ENCODE peak calls at places on chromosomes 12 and 14, in six cellular contexts. One of them, this sample, is unnamed.

GRCh38 chr12:62190921-62191746 is 69.1 kb upstream of the USP15 start:
- DNase-seq in HepG2: no peak
- DNase-seq in SK-N-SH: peak
- DNase-seq in H1: peak
- DNase-seq in GM12878: no peak
- DNase-seq in K562: no peak
- DNase-seq in this sample: no peak

GRCh38 chr12:71085575-71085974 is 72.2 kb downstream of the TSPAN8 start:
- DNase-seq in HepG2: no peak
- DNase-seq in SK-N-SH: no peak
- DNase-seq in H1: no peak
- DNase-seq in GM12878: no peak
- DNase-seq in K562: no peak
- DNase-seq in this sample: no peak

GRCh38 chr12:130565189-130565588 is 150.9 kb downstream of the RIMBP2 start:
- DNase-seq in HepG2: no peak
- DNase-seq in SK-N-SH: no peak
- DNase-seq in H1: no peak
- DNase-seq in GM12878: no peak
- DNase-seq in K562: no peak
- DNase-seq in this sample: no peak

GRCh38 chr12:49893753-49894752 is 9.6 kb downstream of the FAIM2 start:
- DNase-seq in HepG2: no peak
- DNase-seq in SK-N-SH: no peak
- DNase-seq in H1: no peak
- DNase-seq in GM12878: no peak
- DNase-seq in K562: no peak
- DNase-seq in this sample: no peak

GRCh38 chr12:76919388-76920181 is 40.8 kb upstream of the CSRP2 start:
- DNase-seq in HepG2: no peak
- DNase-seq in SK-N-SH: no peak
- DNase-seq in H1: no peak
- DNase-seq in GM12878: no peak
- DNase-seq in K562: no peak
- DNase-seq in this sample: no peak

GRCh38 chr12:125988545-125988944 is 923.3 kb downstream of the AACS start:
- DNase-seq in HepG2: no peak
- DNase-seq in SK-N-SH: no peak
- DNase-seq in H1: no peak
- DNase-seq in GM12878: no peak
- DNase-seq in K562: no peak
- DNase-seq in this sample: no peak

GRCh38 chr12:96047621-96048211 is 12.3 kb upstream of the LTA4H start:
- DNase-seq in HepG2: peak
- DNase-seq in SK-N-SH: no peak
- DNase-seq in H1: no peak
- DNase-seq in GM12878: peak
- DNase-seq in K562: no peak
- DNase-seq in this sample: peak

GRCh38 chr14:70987042-70987441 is 79.8 kb downstream of the PCNX1 start:
- DNase-seq in HepG2: no peak
- DNase-seq in SK-N-SH: no peak
- DNase-seq in H1: no peak
- DNase-seq in GM12878: no peak
- DNase-seq in K562: no peak
- DNase-seq in this sample: no peak

GRCh38 chr14:45906257-45906656 is 653.3 kb upstream of the MIS18BP1 start:
- DNase-seq in HepG2: no peak
- DNase-seq in SK-N-SH: no peak
- DNase-seq in H1: no peak
- DNase-seq in GM12878: peak
- DNase-seq in K562: no peak
- DNase-seq in this sample: no peak

GRCh38 chr12:129911437-129912049 is 7.7 kb upstream of the TMEM132D start:
- DNase-seq in HepG2: peak
- DNase-seq in SK-N-SH: peak
- DNase-seq in H1: peak
- DNase-seq in GM12878: no peak
- DNase-seq in K562: peak
- DNase-seq in this sample: peak

DNA sequence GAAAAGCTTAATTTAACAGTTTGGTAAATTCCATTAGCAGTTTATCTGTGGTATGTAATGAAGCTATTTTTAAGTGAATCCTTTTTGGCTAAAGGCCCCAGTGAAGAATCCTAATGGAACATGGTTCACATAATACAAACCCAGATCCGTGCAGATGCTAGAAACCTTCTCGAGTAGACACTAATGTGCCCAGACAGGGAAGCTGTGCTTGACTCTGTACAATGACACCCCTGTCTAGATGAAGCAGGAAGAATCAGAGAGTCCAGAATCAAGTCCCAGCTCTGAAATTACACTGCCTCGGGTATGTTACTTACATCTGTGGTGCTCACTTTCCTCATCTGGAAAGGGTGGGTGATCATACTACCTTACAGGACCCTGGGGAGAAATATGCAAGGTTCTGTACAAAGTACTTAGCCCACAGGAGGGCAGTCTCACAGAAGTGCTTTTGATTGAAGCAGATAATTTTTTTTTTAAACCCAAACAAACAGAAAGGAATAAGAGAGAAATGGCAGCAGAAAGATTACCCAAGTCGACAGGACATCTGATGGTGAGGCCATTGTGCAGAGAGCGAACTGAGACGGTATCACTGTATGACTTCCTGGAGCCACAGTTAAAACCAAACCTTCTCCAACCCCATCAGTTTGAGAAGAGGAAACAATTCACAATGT is 8.6 kb downstream of the CRACR2A start:
- DNase-seq in HepG2: no peak
- DNase-seq in SK-N-SH: no peak
- DNase-seq in H1: no peak
- DNase-seq in GM12878: no peak
- DNase-seq in K562: no peak
- DNase-seq in this sample: no peak
- TF ChIP-seq GABPA in HepG2: no peak
- TF ChIP-seq GABPA in SK-N-SH: no peak
- TF ChIP-seq GABPA in H1: no peak
- TF ChIP-seq GABPA in GM12878: no peak
- TF ChIP-seq GABPA in K562: no peak
- TF ChIP-seq GABPA in this sample: no peak

DNA sequence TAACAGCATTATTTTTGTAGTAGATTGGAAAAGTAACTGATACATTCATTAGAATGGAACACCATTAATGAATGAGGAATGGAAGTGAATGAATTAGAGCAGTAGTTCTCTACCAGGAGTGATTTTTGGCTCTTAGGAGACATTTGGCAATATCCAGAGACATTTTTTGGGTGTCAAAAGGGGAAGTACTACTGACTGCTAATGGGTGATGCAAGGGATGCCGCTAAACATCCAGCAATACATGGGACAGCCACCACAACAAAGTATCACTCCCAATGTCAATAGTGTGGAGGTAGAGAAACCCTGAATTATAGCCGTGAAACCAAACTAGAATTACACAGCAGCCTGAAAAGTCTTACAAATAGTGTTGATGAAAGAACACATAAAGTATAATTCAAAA is 1.5 kb downstream of the CHURC1 start:
- DNase-seq in HepG2: no peak
- DNase-seq in SK-N-SH: no peak
- DNase-seq in H1: no peak
- DNase-seq in GM12878: no peak
- DNase-seq in K562: no peak
- DNase-seq in this sample: peak
- TF ChIP-seq GABPA in HepG2: no peak
- TF ChIP-seq GABPA in SK-N-SH: no peak
- TF ChIP-seq GABPA in H1: no peak
- TF ChIP-seq GABPA in GM12878: no peak
- TF ChIP-seq GABPA in K562: no peak
- TF ChIP-seq GABPA in this sample: no peak

GRCh38 chr14:26286806-26287205 is 311.0 kb downstream of the NOVA1 start:
- DNase-seq in HepG2: no peak
- DNase-seq in SK-N-SH: no peak
- DNase-seq in H1: no peak
- DNase-seq in GM12878: no peak
- DNase-seq in K562: no peak
- DNase-seq in this sample: no peak
- TF ChIP-seq GABPA in HepG2: no peak
- TF ChIP-seq GABPA in SK-N-SH: no peak
- TF ChIP-seq GABPA in H1: no peak
- TF ChIP-seq GABPA in GM12878: no peak
- TF ChIP-seq GABPA in K562: no peak
- TF ChIP-seq GABPA in this sample: no peak

GRCh38 chr14:89444536-89445125 is 27.6 kb upstream of the FOXN3 start:
- DNase-seq in HepG2: no peak
- DNase-seq in SK-N-SH: no peak
- DNase-seq in H1: no peak
- DNase-seq in GM12878: no peak
- DNase-seq in K562: no peak
- DNase-seq in this sample: no peak

GRCh38 chr14:89444044-89444443 is 27.0 kb upstream of the FOXN3 start:
- DNase-seq in HepG2: no peak
- DNase-seq in SK-N-SH: no peak
- DNase-seq in H1: no peak
- DNase-seq in GM12878: no peak
- DNase-seq in K562: no peak
- DNase-seq in this sample: no peak

GRCh38 chr14:89445252-89445973 is 28.4 kb upstream of the FOXN3 start:
- DNase-seq in HepG2: no peak
- DNase-seq in SK-N-SH: no peak
- DNase-seq in H1: no peak
- DNase-seq in GM12878: no peak
- DNase-seq in K562: no peak
- DNase-seq in this sample: no peak

GRCh38 chr14:89451229-89451628 is 34.2 kb upstream of the FOXN3 start:
- DNase-seq in HepG2: no peak
- DNase-seq in SK-N-SH: no peak
- DNase-seq in H1: no peak
- DNase-seq in GM12878: no peak
- DNase-seq in K562: no peak
- DNase-seq in this sample: no peak

GRCh38 chr14:89447182-89447970 is 30.3 kb upstream of the FOXN3 start:
- DNase-seq in HepG2: no peak
- DNase-seq in SK-N-SH: no peak
- DNase-seq in H1: no peak
- DNase-seq in GM12878: no peak
- DNase-seq in K562: no peak
- DNase-seq in this sample: no peak
- TF ChIP-seq GABPA in HepG2: no peak
- TF ChIP-seq GABPA in SK-N-SH: no peak
- TF ChIP-seq GABPA in H1: no peak
- TF ChIP-seq GABPA in GM12878: no peak
- TF ChIP-seq GABPA in K562: no peak
- TF ChIP-seq GABPA in this sample: no peak

GRCh38 chr12:25958254-25959068 is at the start of gene RASSF8:
- DNase-seq in HepG2: peak
- DNase-seq in SK-N-SH: peak
- DNase-seq in H1: peak
- DNase-seq in GM12878: no peak
- DNase-seq in K562: peak
- DNase-seq in this sample: peak
- TF ChIP-seq GABPA in HepG2: no peak
- TF ChIP-seq GABPA in SK-N-SH: no peak
- TF ChIP-seq GABPA in H1: no peak
- TF ChIP-seq GABPA in GM12878: no peak
- TF ChIP-seq GABPA in K562: no peak
- TF ChIP-seq GABPA in this sample: no peak

GRCh38 chr14:105742531-105742848 is 216.1 kb downstream of the TMEM121 start:
- DNase-seq in HepG2: no peak
- DNase-seq in SK-N-SH: no peak
- DNase-seq in H1: no peak
- DNase-seq in GM12878: no peak
- DNase-seq in K562: no peak
- DNase-seq in this sample: no peak
- TF ChIP-seq GABPA in HepG2: no peak
- TF ChIP-seq GABPA in SK-N-SH: no peak
- TF ChIP-seq GABPA in H1: no peak
- TF ChIP-seq GABPA in GM12878: no peak
- TF ChIP-seq GABPA in K562: no peak
- TF ChIP-seq GABPA in this sample: no peak

DNA sequence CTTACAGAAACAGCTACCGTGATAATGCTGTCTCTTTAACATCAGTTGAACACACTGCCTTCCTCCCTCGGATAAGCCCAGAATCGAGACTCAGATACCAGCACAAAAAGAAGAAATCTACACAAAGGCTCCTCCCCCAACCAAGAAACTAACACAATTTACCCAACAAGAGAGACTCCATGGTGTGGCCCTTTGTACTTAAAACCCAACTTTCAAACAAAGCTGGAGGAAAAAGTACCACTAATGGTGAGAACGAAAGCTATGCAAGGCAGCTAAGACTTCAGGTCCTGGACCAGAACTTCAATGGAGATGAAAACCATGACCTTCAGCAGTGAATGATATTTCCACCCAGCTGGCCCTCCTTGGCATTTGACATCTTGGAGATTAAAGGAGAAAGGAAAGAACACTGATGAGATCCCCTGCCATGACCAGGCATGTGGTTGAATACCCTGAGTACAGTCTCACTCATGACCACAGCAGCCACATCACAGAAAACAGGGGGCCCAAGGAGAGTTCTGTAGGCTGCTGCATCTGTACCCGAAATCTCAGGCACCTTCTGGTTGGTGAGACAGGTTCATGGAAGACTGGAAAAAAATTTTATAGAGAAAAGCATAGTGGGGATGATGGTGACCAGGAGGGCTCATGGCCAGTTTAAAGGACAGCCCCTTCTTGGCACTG is 36.7 kb downstream of the RBM19 start:
- DNase-seq in HepG2: no peak
- DNase-seq in SK-N-SH: no peak
- DNase-seq in H1: no peak
- DNase-seq in GM12878: no peak
- DNase-seq in K562: no peak
- DNase-seq in this sample: no peak
- TF ChIP-seq GABPA in HepG2: no peak
- TF ChIP-seq GABPA in SK-N-SH: no peak
- TF ChIP-seq GABPA in H1: no peak
- TF ChIP-seq GABPA in GM12878: no peak
- TF ChIP-seq GABPA in K562: no peak
- TF ChIP-seq GABPA in this sample: no peak

This sample was measured in HL-60.